ENCODE peak calls at places on chromosomes 1 and 21, in eight cellular contexts. One of them, this sample, is unnamed.

GRCh38 chr1:206700445-206701036 is 15.8 kb downstream of the MAPKAPK2 start:
- DNase-seq in H1: no peak
- DNase-seq in A549: no peak
- DNase-seq in HepG2: no peak
- DNase-seq in GM12878: no peak
- DNase-seq in endothelial cell of umbilical vein: no peak
- DNase-seq in HCT116: no peak
- DNase-seq in K562: no peak
- DNase-seq in this sample: no peak

GRCh38 chr1:62637392-62638105 is 40.2 kb downstream of the ANGPTL3 start:
- DNase-seq in K562: peak; percentile 11
- DNase-seq in endothelial cell of umbilical vein: no peak
- DNase-seq in HCT116: no peak
- DNase-seq in A549: no peak
- DNase-seq in H1: no peak
- DNase-seq in HepG2: no peak
- DNase-seq in GM12878: no peak
- DNase-seq in this sample: peak; percentile 9

GRCh38 chr1:33036051-33036525 is 595 bp downstream of the AK2 start:
- DNase-seq in endothelial cell of umbilical vein: peak; percentile 14
- DNase-seq in GM12878: no peak
- DNase-seq in K562: peak; percentile 77
- DNase-seq in A549: peak; percentile 28
- DNase-seq in HCT116: no peak
- DNase-seq in H1: no peak
- DNase-seq in HepG2: peak; percentile 37
- DNase-seq in this sample: peak; percentile 59

GRCh38 chr1:206035027-206035426 is 11.3 kb upstream of the CTSE start:
- DNase-seq in HepG2: no peak
- DNase-seq in K562: no peak
- DNase-seq in GM12878: no peak
- DNase-seq in HCT116: no peak
- DNase-seq in A549: no peak
- DNase-seq in H1: no peak
- DNase-seq in endothelial cell of umbilical vein: no peak
- DNase-seq in this sample: no peak

GRCh38 chr1:22247527-22248218 is 104.8 kb upstream of the WNT4 start:
- DNase-seq in A549: no peak
- DNase-seq in GM12878: no peak
- DNase-seq in endothelial cell of umbilical vein: no peak
- DNase-seq in HepG2: no peak
- DNase-seq in K562: no peak
- DNase-seq in H1: no peak
- DNase-seq in HCT116: no peak
- DNase-seq in this sample: no peak

GRCh38 chr21:44585892-44586291 is 5.5 kb upstream of the KRTAP10-5 start:
- DNase-seq in endothelial cell of umbilical vein: no peak
- DNase-seq in HCT116: no peak
- DNase-seq in HepG2: no peak
- DNase-seq in K562: no peak
- DNase-seq in H1: no peak
- DNase-seq in GM12878: no peak
- DNase-seq in A549: no peak
- DNase-seq in this sample: no peak

GRCh38 chr1:112637257-112638108 is 17.9 kb downstream of the CAPZA1 start:
- DNase-seq in K562: no peak
- DNase-seq in HepG2: peak; percentile 80
- DNase-seq in GM12878: no peak
- DNase-seq in A549: peak; percentile 13
- DNase-seq in H1: no peak
- DNase-seq in endothelial cell of umbilical vein: no peak
- DNase-seq in HCT116: no peak
- DNase-seq in this sample: no peak

GRCh38 chr1:2855206-2856075 is 53.9 kb upstream of the TTC34 start:
- DNase-seq in GM12878: no peak
- DNase-seq in endothelial cell of umbilical vein: no peak
- DNase-seq in HepG2: no peak
- DNase-seq in K562: no peak
- DNase-seq in A549: no peak
- DNase-seq in HCT116: no peak
- DNase-seq in H1: no peak
- DNase-seq in this sample: no peak

GRCh38 chr1:111516008-111516535 is 12.6 kb upstream of the ADORA3 start:
- DNase-seq in endothelial cell of umbilical vein: peak; percentile 75
- DNase-seq in K562: peak; percentile 69
- DNase-seq in HepG2: no peak
- DNase-seq in HCT116: no peak
- DNase-seq in H1: peak; percentile 17
- DNase-seq in GM12878: no peak
- DNase-seq in A549: no peak
- DNase-seq in this sample: peak; percentile 90

GRCh38 chr1:45989249-45989648 is 143.2 kb downstream of the PIK3R3 start:
- DNase-seq in HepG2: no peak
- DNase-seq in endothelial cell of umbilical vein: no peak
- DNase-seq in H1: no peak
- DNase-seq in A549: no peak
- DNase-seq in GM12878: no peak
- DNase-seq in K562: no peak
- DNase-seq in HCT116: no peak
- DNase-seq in this sample: no peak

GRCh38 chr1:3065797-3066196 is 3.2 kb upstream of the PRDM16 start:
- DNase-seq in HepG2: no peak
- DNase-seq in A549: no peak
- DNase-seq in K562: no peak
- DNase-seq in endothelial cell of umbilical vein: no peak
- DNase-seq in GM12878: no peak
- DNase-seq in H1: no peak
- DNase-seq in HCT116: no peak
- DNase-seq in this sample: no peak

GRCh38 chr1:180482425-180483275 is 19.7 kb downstream of the ACBD6 start:
- DNase-seq in HepG2: peak; percentile 51
- DNase-seq in HCT116: no peak
- DNase-seq in H1: no peak
- DNase-seq in K562: peak; percentile 79
- DNase-seq in endothelial cell of umbilical vein: peak; percentile 71
- DNase-seq in GM12878: no peak
- DNase-seq in A549: peak; percentile 39
- DNase-seq in this sample: peak; percentile 68

GRCh38 chr1:234530641-234531040 is 51.7 kb upstream of the TARBP1 start:
- DNase-seq in HCT116: no peak
- DNase-seq in HepG2: no peak
- DNase-seq in endothelial cell of umbilical vein: no peak
- DNase-seq in GM12878: no peak
- DNase-seq in H1: no peak
- DNase-seq in K562: no peak
- DNase-seq in A549: no peak
- DNase-seq in this sample: no peak

GRCh38 chr1:87684194-87684593 is 355.5 kb downstream of the LMO4 start:
- DNase-seq in K562: peak; percentile 16
- DNase-seq in HepG2: no peak
- DNase-seq in HCT116: no peak
- DNase-seq in H1: no peak
- DNase-seq in endothelial cell of umbilical vein: peak; percentile 55
- DNase-seq in GM12878: no peak
- DNase-seq in A549: no peak
- DNase-seq in this sample: no peak

GRCh38 chr1:203274603-203275381 is 30.5 kb upstream of the BTG2 start:
- DNase-seq in A549: no peak
- DNase-seq in H1: no peak
- DNase-seq in K562: no peak
- DNase-seq in endothelial cell of umbilical vein: no peak
- DNase-seq in HCT116: no peak
- DNase-seq in HepG2: no peak
- DNase-seq in GM12878: no peak
- DNase-seq in this sample: no peak

DNA sequence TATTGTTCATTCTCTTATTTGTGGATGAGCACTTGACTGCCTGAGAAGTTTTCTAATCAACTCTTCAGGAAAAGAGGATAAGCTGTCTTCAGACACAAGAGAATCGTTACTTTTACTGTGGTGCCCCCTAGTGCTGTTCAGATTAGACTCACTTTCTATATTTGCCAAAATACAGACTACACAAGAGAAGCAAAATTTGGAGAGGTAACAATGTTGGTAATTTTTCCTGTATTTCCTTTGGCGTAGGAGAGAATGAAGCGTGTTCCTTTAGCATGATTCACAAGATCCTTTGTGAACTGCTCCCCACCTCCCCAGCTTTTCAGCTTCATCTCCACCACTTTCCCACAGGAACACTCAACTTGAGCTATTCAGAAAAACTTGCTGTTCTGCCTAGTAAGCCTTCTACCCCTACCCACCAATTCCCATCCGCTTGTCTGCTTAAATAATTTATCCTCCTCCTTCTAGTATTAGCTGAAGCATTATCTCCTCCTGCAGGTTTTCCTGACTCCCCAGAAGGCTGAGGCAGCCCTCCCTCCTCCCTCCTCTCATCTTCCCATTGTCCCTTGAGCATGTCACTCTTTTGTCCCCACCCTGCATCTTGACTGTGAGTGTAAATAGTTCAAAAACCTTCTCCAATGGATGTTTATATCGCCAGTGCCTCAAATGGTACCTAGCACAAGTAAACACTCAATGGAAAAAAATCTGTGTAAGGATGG is 4.5 kb downstream of the TNFSF4 start:
- DNase-seq in HepG2: peak; percentile 42
- DNase-seq in endothelial cell of umbilical vein: peak; percentile 90
- DNase-seq in GM12878: no peak
- DNase-seq in A549: peak; percentile 15
- DNase-seq in HCT116: peak; percentile 56
- DNase-seq in K562: peak; percentile 52
- DNase-seq in H1: no peak
- DNase-seq in this sample: peak; percentile 58
- TF ChIP-seq MAX in HepG2: no peak
- TF ChIP-seq MAX in endothelial cell of umbilical vein: no peak
- TF ChIP-seq MAX in GM12878: no peak
- TF ChIP-seq MAX in A549: no peak
- TF ChIP-seq MAX in HCT116: no peak
- TF ChIP-seq MAX in K562: no peak
- TF ChIP-seq MAX in H1: no peak
- TF ChIP-seq MAX in this sample: no peak

GRCh38 chr1:165645654-165646366 is 14.8 kb downstream of the MGST3 start:
- DNase-seq in HepG2: peak; percentile 57
- DNase-seq in GM12878: no peak
- DNase-seq in endothelial cell of umbilical vein: no peak
- DNase-seq in HCT116: peak; percentile 16
- DNase-seq in H1: no peak
- DNase-seq in A549: peak; percentile 18
- DNase-seq in K562: peak; percentile 65
- DNase-seq in this sample: no peak
- TF ChIP-seq POLR2A in HepG2: no peak
- TF ChIP-seq POLR2A in GM12878: no peak
- TF ChIP-seq POLR2A in endothelial cell of umbilical vein: no peak
- TF ChIP-seq POLR2A in HCT116: no peak
- TF ChIP-seq POLR2A in H1: no peak
- TF ChIP-seq POLR2A in A549: no peak
- TF ChIP-seq POLR2A in K562: no peak
- TF ChIP-seq POLR2A in this sample: no peak

GRCh38 chr1:12072741-12073140 is 9.6 kb downstream of the TNFRSF8 start:
- DNase-seq in GM12878: no peak
- DNase-seq in H1: no peak
- DNase-seq in K562: no peak
- DNase-seq in HepG2: no peak
- DNase-seq in endothelial cell of umbilical vein: no peak
- DNase-seq in HCT116: no peak
- DNase-seq in A549: no peak
- DNase-seq in this sample: no peak
- TF ChIP-seq CTCF in GM12878: no peak
- TF ChIP-seq CTCF in H1: no peak
- TF ChIP-seq CTCF in K562: no peak
- TF ChIP-seq CTCF in HepG2: no peak
- TF ChIP-seq CTCF in endothelial cell of umbilical vein: no peak
- TF ChIP-seq CTCF in HCT116: no peak
- TF ChIP-seq CTCF in A549: no peak
- TF ChIP-seq CTCF in this sample: no peak

GRCh38 chr1:156430305-156430704 is 61.3 kb downstream of the RHBG start:
- DNase-seq in GM12878: no peak
- DNase-seq in endothelial cell of umbilical vein: no peak
- DNase-seq in K562: no peak
- DNase-seq in HepG2: no peak
- DNase-seq in A549: no peak
- DNase-seq in HCT116: no peak
- DNase-seq in H1: no peak
- DNase-seq in this sample: no peak
- TF ChIP-seq MAX in GM12878: no peak
- TF ChIP-seq MAX in endothelial cell of umbilical vein: no peak
- TF ChIP-seq MAX in K562: no peak
- TF ChIP-seq MAX in HepG2: no peak
- TF ChIP-seq MAX in A549: no peak
- TF ChIP-seq MAX in HCT116: no peak
- TF ChIP-seq MAX in H1: no peak
- TF ChIP-seq MAX in this sample: no peak

GRCh38 chr1:26991310-26992116 is 2.0 kb upstream of the TRNP1 start:
- DNase-seq in endothelial cell of umbilical vein: no peak
- DNase-seq in K562: peak; percentile 59
- DNase-seq in A549: peak; percentile 80
- DNase-seq in GM12878: no peak
- DNase-seq in H1: no peak
- DNase-seq in HCT116: no peak
- DNase-seq in HepG2: peak; percentile 93
- DNase-seq in this sample: peak; percentile 80

GRCh38 chr1:26996024-26996423 is 2.5 kb downstream of the TRNP1 start:
- DNase-seq in HepG2: no peak
- DNase-seq in endothelial cell of umbilical vein: no peak
- DNase-seq in A549: no peak
- DNase-seq in H1: no peak
- DNase-seq in HCT116: no peak
- DNase-seq in GM12878: no peak
- DNase-seq in K562: no peak
- DNase-seq in this sample: no peak

GRCh38 chr1:26994772-26995625 is 1.5 kb downstream of the TRNP1 start:
- DNase-seq in HepG2: no peak
- DNase-seq in endothelial cell of umbilical vein: no peak
- DNase-seq in A549: no peak
- DNase-seq in K562: no peak
- DNase-seq in H1: no peak
- DNase-seq in HCT116: no peak
- DNase-seq in GM12878: no peak
- DNase-seq in this sample: no peak

GRCh38 chr1:26994020-26994745 is 691 bp downstream of the TRNP1 start:
- DNase-seq in endothelial cell of umbilical vein: no peak
- DNase-seq in GM12878: no peak
- DNase-seq in HepG2: no peak
- DNase-seq in HCT116: no peak
- DNase-seq in A549: no peak
- DNase-seq in H1: no peak
- DNase-seq in K562: peak; percentile 47
- DNase-seq in this sample: peak; percentile 54

GRCh38 chr1:26993237-26994019 is at the start of gene TRNP1:
- DNase-seq in H1: no peak
- DNase-seq in HCT116: no peak
- DNase-seq in endothelial cell of umbilical vein: peak; percentile 50
- DNase-seq in HepG2: peak; percentile 88
- DNase-seq in K562: peak; percentile 93
- DNase-seq in A549: peak; percentile 77
- DNase-seq in GM12878: no peak
- DNase-seq in this sample: peak; percentile 79
- TF ChIP-seq POLR2A in H1: peak; percentile 96
- TF ChIP-seq POLR2A in HCT116: peak; percentile 90
- TF ChIP-seq POLR2A in endothelial cell of umbilical vein: peak; percentile 89
- TF ChIP-seq POLR2A in HepG2: peak; percentile 97
- TF ChIP-seq POLR2A in K562: peak; percentile 68
- TF ChIP-seq POLR2A in A549: peak; percentile 99
- TF ChIP-seq POLR2A in GM12878: peak; percentile 48
- TF ChIP-seq POLR2A in this sample: no peak

GRCh38 chr1:41444246-41444645 is 40.2 kb downstream of the EDN2 start:
- DNase-seq in HCT116: peak; percentile 21
- DNase-seq in H1: no peak
- DNase-seq in A549: peak; percentile 13
- DNase-seq in HepG2: no peak
- DNase-seq in endothelial cell of umbilical vein: no peak
- DNase-seq in K562: peak; percentile 37
- DNase-seq in GM12878: no peak
- DNase-seq in this sample: peak; percentile 22
- TF ChIP-seq CTCF in HCT116: peak; percentile 73
- TF ChIP-seq CTCF in H1: peak; percentile 63
- TF ChIP-seq CTCF in A549: no peak
- TF ChIP-seq CTCF in HepG2: no peak
- TF ChIP-seq CTCF in endothelial cell of umbilical vein: peak; percentile 16
- TF ChIP-seq CTCF in K562: peak; percentile 48
- TF ChIP-seq CTCF in GM12878: no peak
- TF ChIP-seq CTCF in this sample: peak; percentile 40